ENCODE peak calls at places on chromosomes 5 and 9, in five cellular contexts. G is COR-L47, F is activated T-cell treated with anti-CD3 and anti-CD28 coated beads for 1 hour, P is progenitor cell of endocrine pancreas, Z is esophagus squamous epithelium. E is an unnamed sample.

GRCh38 chr9:116940614-116941215 is 253.6 kb downstream of the TRIM32 start:
- DNase-seq in G (no peak), F (no peak), P (no peak), Z (no peak), E (no peak)

GRCh38 chr5:64331597-64332277 is 166.1 kb downstream of the RNF180 start:
- DNase-seq in G (peak), F (no peak), P (no peak), Z (no peak), E (no peak)

GRCh38 chr9:104494808-104495207 is 9.3 kb upstream of the OR13F1 start:
- DNase-seq in G (peak), F (no peak), P (no peak), Z (no peak), E (peak)

GRCh38 chr5:133664422-133664821 is 52.1 kb upstream of the FSTL4 start:
- DNase-seq in G (no peak), F (no peak), P (no peak), Z (no peak), E (no peak)

GRCh38 chr9:132823370-132824144 is 54.5 kb downstream of the AK8 start:
- DNase-seq in G (no peak), F (no peak), P (no peak), Z (no peak), E (no peak)

GRCh38 chr5:172838151-172838875 is 4.3 kb downstream of the ERGIC1 start:
- DNase-seq in G (no peak), F (no peak), P (no peak), Z (no peak), E (no peak)

GRCh38 chr5:144083185-144083584 is 87.3 kb downstream of the YIPF5 start:
- DNase-seq in G (no peak), F (no peak), P (no peak), Z (no peak), E (no peak)

GRCh38 chr5:56123531-56124243 is 109.4 kb downstream of the ANKRD55 start:
- DNase-seq in G (no peak), F (no peak), P (no peak), Z (peak), E (peak)